ENCODE peak calls at places on chromosomes 5 and 9, in six cellular contexts. Z is BE2C, K is left ventricle myocardium inferior, P is OCI-LY7, H is DND-41, N is left lung. G is an unnamed sample. For H3K4me1 and H3K9me3, the result is how much of the 10 kb centered on the place peaks cover.

GRCh38 chr9:99681113-99681512 is 140.6 kb upstream of the NR4A3 start:
- DNase-seq in Z (no peak), K (no peak), P (no peak), H (no peak), N (no peak), G (no peak)

GRCh38 chr5:94326579-94326978 is 291.8 kb downstream of the KIAA0825 start:
- DNase-seq in Z (no peak), K (no peak), P (no peak), H (no peak), N (no peak), G (no peak)

GRCh38 chr9:20473566-20474116 is 148.7 kb downstream of the MLLT3 start:
- DNase-seq in Z (no peak), K (no peak), P (no peak), H (no peak), N (no peak), G (no peak)

GRCh38 chr9:111067472-111067871 is 29.2 kb upstream of the LPAR1 start:
- DNase-seq in Z (no peak), K (no peak), P (no peak), H (no peak), N (no peak), G (no peak)

GRCh38 chr5:53265043-53265442 is 155.5 kb upstream of the MOCS2 start:
- DNase-seq in Z (no peak), K (no peak), P (no peak), H (no peak), N (no peak), G (no peak)

GRCh38 chr9:106800691-106801090 is 62.3 kb upstream of the ZNF462 start:
- DNase-seq in Z (no peak), K (no peak), P (no peak), H (no peak), N (no peak), G (no peak)

GRCh38 chr5:142683116-142683515 is 2.8 kb downstream of the FGF1 start:
- DNase-seq in Z (no peak), K (no peak), P (no peak), H (no peak), N (no peak), G (no peak)

GRCh38 chr5:178839319-178839704 is 20.4 kb upstream of the ZNF354B start:
- DNase-seq in Z (peak), K (peak), P (peak), H (peak), N (peak), G (no peak)

GRCh38 chr5:151456321-151456940 is 9.0 kb downstream of the SLC36A1 start:
- DNase-seq in Z (peak), K (no peak), P (no peak), H (no peak), N (no peak), G (no peak)

GRCh38 chr5:35317586-35317985 is 87.3 kb upstream of the PRLR start:
- DNase-seq in Z (no peak), K (no peak), P (no peak), H (no peak), N (no peak), G (no peak)

DNA sequence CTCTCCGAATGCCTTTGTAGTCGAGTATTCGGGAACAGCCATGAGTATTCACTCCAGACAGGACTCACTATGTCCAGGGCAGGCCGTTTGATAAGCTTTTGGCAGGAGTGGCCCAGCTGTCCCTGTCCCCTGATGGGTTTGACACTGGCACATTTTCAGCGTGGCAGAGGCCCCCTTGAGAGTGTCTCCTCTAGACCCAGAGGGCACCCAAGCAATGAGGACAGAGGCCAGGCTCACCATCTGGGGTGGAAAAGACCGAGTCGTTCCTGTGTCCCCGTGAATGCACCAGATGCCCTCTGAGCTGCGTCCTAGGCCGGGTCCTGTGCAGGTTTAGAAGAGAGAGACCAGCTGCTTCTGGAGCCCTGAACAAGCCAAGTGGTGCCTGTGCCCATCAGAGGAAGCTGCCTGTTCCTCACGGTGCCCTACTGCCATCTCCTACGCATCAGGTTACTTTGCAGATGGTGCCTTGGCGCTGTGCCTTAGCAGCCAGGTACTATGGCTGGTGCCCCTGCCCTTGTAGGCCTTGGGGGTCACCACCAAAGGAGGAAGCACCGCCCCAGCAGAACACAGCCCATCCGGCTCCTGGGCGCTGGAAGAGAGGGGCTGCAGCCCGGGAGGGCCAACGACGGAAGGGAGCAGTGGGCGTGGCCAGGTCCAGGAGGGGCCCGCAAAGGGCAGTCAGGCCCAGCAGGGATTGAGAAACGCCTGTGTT is 42.4 kb downstream of the LRSAM1 start:
- DNase-seq in Z (no peak), K (peak), P (no peak), H (no peak), N (no peak), G (no peak)
- H3K4me1 ChIP-seq in Z (under half), K (under half), P (under half), H (under half), N (under half), G (under half)

DNA sequence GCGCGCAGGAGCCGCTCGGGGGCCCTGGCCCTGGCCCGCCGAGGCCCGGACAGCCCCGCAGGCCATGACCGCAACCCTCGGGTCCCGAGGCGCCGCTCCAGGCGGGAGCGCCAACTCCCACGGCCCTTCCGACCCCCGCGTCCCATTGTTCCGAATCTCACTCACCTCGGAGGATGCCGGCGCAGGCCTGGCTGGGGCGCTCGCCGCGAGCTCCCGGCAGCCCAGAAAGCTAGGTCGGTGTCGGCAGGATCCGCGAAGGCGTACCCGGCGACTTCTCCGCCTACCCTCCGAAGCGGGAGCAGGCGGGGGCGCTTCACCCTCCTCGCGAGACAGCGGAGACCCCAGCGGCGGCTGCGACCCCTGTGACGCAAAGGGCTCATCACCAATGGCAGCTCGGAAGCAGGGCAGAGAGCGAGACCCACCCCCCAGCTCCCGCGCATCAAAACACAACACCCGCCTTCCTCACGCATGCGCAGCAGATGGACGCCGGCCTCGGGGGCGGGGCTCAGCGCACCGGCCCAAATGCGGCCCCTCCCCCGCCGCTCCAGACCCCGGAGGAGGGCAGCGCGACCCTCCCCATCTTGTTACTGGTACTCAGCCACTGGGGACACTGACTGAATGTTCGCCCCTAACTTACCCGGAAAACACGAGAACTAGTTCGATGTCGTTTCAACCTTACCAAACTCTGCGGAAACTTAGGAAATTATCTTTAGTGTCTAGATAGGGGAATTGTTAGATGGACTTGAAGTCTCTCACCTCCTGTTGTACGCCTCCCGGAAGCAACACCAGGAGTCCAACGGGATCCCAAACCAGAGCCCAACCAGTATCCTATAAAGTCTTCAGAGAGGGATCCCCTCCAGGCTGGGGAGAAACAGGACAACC is 1.3 kb upstream of the SMIM27 start:
- DNase-seq in Z (peak), K (peak), P (peak), H (peak), N (peak), G (peak)
- TF ChIP-seq CTCF in Z (no peak), K (peak), P (peak), H (peak), N (no peak), G (no peak)

GRCh38 chr5:2369178-2369577 is 382.3 kb downstream of the IRX2 start:
- DNase-seq in Z (no peak), K (no peak), P (no peak), H (no peak), N (no peak), G (no peak)
- H3K9me3 ChIP-seq in Z (under half), K (under half), P (under half), H (under half), N (under half), G (under half)

DNA sequence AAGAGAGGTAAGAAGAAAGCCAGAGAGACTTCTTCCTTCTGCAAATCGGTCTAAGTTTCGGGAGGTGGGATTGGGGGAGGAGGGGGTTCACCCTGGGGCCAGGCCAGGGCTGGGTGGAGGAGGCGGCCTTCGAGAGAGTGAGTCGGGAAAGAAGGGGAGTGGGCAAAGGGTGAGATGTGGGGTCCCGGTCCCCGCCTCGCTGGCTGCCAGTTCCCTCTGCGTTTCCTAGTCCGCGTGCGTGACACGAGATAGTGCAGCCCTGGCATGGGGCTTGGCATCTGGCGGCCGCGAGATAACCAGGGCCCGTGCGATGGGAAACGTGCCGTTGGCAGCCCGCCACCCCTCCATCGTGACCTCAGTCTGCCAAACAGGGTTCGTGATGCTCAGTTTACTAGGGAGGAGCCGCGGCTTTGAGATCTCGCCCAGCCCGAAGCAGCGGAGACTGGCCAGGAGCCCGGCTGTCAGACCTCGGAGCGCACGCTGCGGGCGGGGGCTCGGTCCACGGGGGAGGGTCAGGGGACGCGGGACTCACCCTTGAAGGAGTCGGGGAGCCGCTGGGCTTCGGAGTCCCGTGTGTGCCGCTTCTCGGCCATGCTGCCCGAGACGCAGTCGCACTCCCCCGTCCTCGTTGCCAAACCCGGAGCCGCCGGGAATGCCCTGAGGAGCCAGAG is at the start of gene STOM:
- DNase-seq in Z (peak), K (peak), P (no peak), H (no peak), N (peak), G (peak)
- H3K4me1 ChIP-seq in Z (under half), K (half or more), P (under half), H (under half), N (under half), G (half or more)

DNA sequence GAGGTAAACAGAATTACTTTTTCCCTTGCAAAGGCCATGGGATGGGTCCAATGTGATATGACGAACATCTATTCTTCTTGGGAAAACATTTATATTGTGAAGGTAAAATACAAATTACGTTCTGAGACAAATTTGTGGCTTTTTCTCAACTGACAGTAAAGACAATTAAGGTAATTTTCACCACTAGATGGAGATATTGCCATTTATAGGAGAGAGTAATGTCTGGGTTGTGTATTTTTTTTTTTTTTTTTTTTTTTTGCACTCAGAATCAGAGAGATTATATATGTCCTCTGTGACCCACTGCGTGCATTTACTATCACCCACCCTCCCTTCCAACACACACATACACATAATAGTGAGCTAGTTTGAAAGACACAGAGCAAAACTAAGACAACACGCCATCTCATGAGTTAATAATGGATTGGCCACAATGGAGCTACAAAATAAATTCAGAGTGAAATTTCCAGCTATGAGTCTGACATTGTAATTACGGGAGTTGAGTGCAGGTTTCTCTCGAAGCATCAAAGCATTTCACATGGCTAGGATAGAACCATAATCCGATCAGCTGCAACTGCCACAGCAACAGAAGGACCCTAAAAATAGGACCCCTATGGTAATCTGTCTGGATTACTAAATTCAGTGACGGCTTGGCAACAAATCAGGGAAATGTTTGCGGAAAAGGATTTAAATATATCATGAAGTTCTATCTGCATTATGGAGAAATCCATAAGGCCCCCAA is 49.2 kb downstream of the ANXA1 start:
- DNase-seq in Z (no peak), K (no peak), P (peak), H (no peak), N (no peak), G (no peak)
- TF ChIP-seq CTCF in Z (peak), K (peak), P (peak), H (peak), N (peak), G (peak)

GRCh38 chr5:176697267-176697928 is 50.1 kb downstream of the TSPAN17 start:
- DNase-seq in Z (no peak), K (no peak), P (no peak), H (no peak), N (no peak), G (no peak)
- H3K9me3 ChIP-seq in Z (under half), K (under half), P (under half), H (under half), N (under half), G (under half)

DNA sequence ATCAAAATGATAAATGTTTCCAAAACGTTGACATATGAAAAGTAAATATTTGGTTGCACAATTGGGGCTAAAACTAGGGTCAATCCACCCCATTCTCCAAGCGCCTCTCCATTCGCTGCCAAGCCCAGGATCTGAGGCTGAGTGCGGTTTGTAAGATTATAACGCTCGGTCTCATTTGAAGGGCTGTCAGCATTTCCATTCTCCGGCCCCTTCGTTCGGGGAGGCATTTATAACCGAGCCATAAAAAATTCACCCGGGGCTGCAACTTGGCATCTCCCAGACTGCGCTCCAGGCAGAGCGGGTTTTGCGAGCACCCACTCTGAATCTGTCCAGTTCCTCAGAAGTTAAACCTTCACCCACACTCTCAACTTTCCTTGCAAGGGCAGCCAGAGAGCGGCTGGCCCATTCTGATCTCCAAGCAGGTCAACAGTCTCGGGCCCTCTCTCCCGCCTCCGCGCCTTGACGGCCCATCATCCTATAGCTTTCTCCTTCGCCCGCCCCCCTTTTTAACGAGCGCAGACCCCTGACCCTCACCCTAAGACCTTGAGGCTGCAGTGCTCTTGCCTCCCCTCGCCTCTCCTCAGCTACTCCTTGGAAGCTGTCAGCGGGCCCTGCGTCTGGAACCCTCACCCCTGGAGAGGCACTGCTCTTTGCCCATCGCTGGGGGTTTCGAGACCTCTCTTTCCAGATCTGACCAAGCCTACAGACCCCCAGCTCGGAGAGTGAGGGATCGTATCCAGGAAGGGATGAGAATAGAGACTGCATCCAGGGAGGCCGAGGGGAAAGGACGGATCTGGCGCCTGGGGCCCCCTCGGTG is 1.1 kb downstream of the SLIT3 start:
- DNase-seq in Z (no peak), K (no peak), P (no peak), H (no peak), N (no peak), G (no peak)
- H3K4me1 ChIP-seq in Z (under half), K (under half), P (under half), H (under half), N (under half), G (under half)